ENCODE peak calls at places on chromosomes 6 and 20, in four cellular contexts. U is HCT116, T is HepG2, Z is K562. K is an unnamed sample.

GRCh38 chr6:146312606-146313005 is 231.0 kb upstream of the RAB32 start:
- DNase-seq in U (no peak), T (no peak), Z (no peak), K (no peak)

GRCh38 chr20:5001174-5002076 is at the start of gene SLC23A2:
- DNase-seq in U (no peak), T (no peak), Z (peak; percentile 81), K (no peak)

GRCh38 chr20:47847882-47848485 is 62.7 kb upstream of the SULF2 start:
- DNase-seq in U (no peak), T (no peak), Z (no peak), K (no peak)

GRCh38 chr6:139369568-139370046 is 4.8 kb downstream of the CITED2 start:
- DNase-seq in U (no peak), T (peak; percentile 48), Z (no peak), K (no peak)

GRCh38 chr6:44012078-44012493 is 115.2 kb downstream of the MRPL14 start:
- DNase-seq in U (no peak), T (no peak), Z (no peak), K (no peak)

GRCh38 chr6:28090902-28091586 is 10.7 kb downstream of the ZNF165 start:
- DNase-seq in U (no peak), T (no peak), Z (no peak), K (no peak)

GRCh38 chr20:45857114-45857835 is at the start of the genes ACOT8 and ZSWIM3:
- DNase-seq in U (peak; percentile 100), T (peak; percentile 100), Z (peak; percentile 99), K (peak; percentile 99)

GRCh38 chr6:154258064-154258757 is 98.4 kb downstream of the IPCEF1 start:
- DNase-seq in U (no peak), T (no peak), Z (no peak), K (no peak)

GRCh38 chr20:59082077-59082740 is 39.6 kb upstream of the PRELID3B start:
- DNase-seq in U (peak; percentile 23), T (peak; percentile 30), Z (peak; percentile 19), K (no peak)

GRCh38 chr6:140572129-140572528 is 1197.7 kb upstream of the CITED2 start:
- DNase-seq in U (no peak), T (no peak), Z (no peak), K (peak; percentile 38)
- TF ChIP-seq TCF7L2 in U (no peak), T (no peak), Z (no peak), K (no peak)

GRCh38 chr6:69933239-69933638 is 66.9 kb downstream of the COL19A1 start:
- DNase-seq in U (no peak), T (no peak), Z (no peak), K (no peak)
- TF ChIP-seq SIN3A in U (no peak), T (no peak), Z (no peak), K (no peak)

DNA sequence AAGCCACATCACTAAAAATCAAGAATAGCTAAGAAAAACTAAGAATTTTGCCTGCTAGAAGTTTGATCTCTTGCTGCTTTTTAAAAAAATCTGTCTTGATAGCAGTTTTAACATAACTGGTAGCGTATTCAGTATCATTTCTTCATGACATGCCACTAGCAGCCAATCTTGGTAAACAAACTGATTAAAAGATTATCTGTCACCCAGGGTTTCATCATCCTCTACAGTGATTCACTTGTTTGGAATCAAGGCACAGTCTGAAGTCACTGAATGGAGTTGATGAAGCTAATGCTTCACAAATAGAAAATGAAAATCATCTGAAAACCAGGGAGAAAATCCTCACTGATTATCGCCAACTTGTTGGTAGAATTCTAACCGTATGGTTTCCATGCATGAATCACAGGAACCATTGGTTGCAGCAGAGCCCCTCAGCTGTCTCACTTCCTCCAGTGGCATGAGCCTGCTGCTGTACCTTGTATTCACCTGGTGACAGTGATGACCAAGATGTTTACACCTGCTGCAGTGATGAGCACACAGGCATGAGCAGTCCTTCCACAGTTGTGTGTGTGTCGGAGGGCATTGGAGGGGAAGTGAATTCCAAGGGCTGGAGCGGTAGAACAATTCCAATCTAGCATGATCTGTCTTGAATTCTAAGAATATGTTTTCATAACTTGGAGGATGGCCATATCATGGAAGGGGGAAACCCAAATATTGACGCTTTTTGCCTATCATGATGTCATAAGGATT is 275.0 kb downstream of the KHDC1L start:
- DNase-seq in U (peak; percentile 4), T (peak; percentile 31), Z (no peak), K (peak; percentile 87)
- TF ChIP-seq TCF7L2 in U (no peak), T (no peak), Z (no peak), K (no peak)

GRCh38 chr6:3231213-3232016 is 4.0 kb upstream of the TUBB2B start:
- DNase-seq in U (no peak), T (peak; percentile 80), Z (no peak), K (no peak)
- TF ChIP-seq SIN3A in U (no peak), T (no peak), Z (no peak), K (no peak)

GRCh38 chr6:159097256-159097655 is 52.5 kb upstream of the TAGAP start:
- DNase-seq in U (no peak), T (no peak), Z (no peak), K (no peak)

GRCh38 chr6:159092631-159093030 is 47.8 kb upstream of the TAGAP start:
- DNase-seq in U (no peak), T (no peak), Z (no peak), K (no peak)

GRCh38 chr6:159095561-159096095 is 50.8 kb upstream of the TAGAP start:
- DNase-seq in U (no peak), T (no peak), Z (no peak), K (no peak)

GRCh38 chr6:159093608-159094443 is 49.0 kb upstream of the TAGAP start:
- DNase-seq in U (no peak), T (no peak), Z (no peak), K (no peak)

DNA sequence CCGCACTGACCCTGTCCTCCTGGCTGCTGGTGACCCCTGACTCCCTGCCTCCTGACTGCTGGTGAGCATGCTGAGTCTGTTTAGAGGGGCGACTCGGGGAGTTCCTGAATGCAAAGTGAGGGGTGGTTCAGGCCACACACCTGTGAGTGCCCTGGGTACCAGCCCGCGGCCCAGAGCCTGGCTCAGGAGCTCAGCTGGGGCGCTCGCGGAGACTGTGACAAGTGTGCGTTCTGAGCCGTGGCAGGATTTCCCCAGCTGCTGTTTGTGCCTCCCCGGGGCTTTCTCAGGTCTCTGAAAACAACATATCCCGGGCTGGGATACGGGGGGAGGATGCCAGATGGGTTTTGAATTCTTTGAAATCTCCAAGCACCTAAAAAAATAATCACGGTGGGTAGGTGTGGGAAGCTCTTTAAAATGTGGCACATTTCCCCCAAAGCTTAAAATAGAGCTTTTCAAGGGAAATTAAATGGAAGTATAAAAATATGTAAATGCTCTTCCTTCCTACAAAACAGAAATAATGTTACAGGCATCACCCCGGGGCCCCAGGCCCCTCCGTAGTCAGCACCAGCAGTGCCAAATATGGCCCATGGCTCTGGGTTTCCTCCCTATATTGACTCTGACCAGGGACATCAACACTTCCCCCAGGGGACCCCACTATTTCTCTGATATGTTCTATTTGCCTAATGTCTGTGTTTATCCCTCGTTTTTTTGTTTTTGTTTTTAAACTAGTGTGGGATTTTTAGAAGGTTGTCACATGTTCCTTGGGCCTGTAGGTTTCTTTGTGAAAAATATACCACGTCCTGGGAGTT is 49.9 kb upstream of the TAGAP start:
- DNase-seq in U (no peak), T (no peak), Z (no peak), K (no peak)
- TF ChIP-seq TCF7L2 in U (no peak), T (no peak), Z (no peak), K (no peak)

GRCh38 chr6:18326001-18326400 is 61.1 kb upstream of the RNF144B start:
- DNase-seq in U (no peak), T (no peak), Z (no peak), K (no peak)

GRCh38 chr6:18326980-18327379 is 60.2 kb upstream of the RNF144B start:
- DNase-seq in U (no peak), T (no peak), Z (no peak), K (no peak)

GRCh38 chr6:18327621-18328548 is 59.3 kb upstream of the RNF144B start:
- DNase-seq in U (no peak), T (no peak), Z (no peak), K (no peak)

GRCh38 chr6:18324708-18325047 is 60.3 kb upstream of the DEK start:
- DNase-seq in U (no peak), T (no peak), Z (no peak), K (no peak)

DNA sequence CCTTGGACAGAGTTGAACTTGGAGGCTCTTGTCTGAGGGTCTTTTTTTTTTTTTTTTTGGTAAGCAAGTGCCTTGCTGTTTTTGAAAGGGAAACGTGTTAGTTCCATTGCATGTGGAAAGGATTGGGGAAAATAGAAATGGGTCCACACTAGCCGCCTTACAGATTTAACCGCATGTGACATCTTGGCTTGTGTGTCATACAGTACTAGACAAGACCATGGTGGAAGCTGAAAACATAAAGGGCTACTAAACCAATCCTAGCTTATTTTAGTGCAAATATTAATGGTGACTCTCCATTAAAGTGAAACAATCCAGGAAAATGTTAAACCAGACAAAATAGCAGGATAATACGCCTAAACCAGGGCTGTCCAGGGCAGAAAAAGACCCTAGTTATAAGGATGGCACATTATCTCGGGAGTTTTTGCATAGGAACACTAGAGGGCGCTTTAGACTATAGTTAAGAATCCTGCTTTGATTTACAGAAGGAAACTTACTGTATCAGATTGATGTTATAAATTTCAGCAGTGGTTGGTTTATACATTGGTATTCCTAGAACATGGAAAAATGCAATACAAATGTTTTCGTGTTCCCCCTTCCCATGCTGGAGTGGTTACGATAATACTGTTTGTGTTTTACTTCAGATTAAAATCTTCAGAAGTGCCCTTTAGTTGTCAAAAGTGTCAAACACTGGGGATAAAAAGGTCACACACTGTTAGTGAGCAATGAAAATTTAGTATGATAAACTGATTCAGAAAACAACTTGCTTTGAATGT is 59.8 kb upstream of the DEK start:
- DNase-seq in U (peak; percentile 35), T (peak; percentile 54), Z (peak; percentile 60), K (no peak)
- TF ChIP-seq SIN3A in U (no peak), T (no peak), Z (no peak), K (no peak)

GRCh38 chr6:15449001-15449400 is 203.1 kb downstream of the JARID2 start:
- DNase-seq in U (no peak), T (no peak), Z (no peak), K (no peak)
- TF ChIP-seq TCF7L2 in U (no peak), T (no peak), Z (no peak), K (no peak)